ENCODE peak calls at places on chromosomes 11 and 22, in four cellular contexts. Z is nephron progenitor cell, A is activated T-cell treated with anti-CD3 and anti-CD28 coated beads for 1 hour, U is GM18507. L is an unnamed sample.

GRCh38 chr11:111960916-111961315 is 23.8 kb downstream of the DIXDC1 start:
- DNase-seq in Z (no peak), A (no peak), U (no peak), L (no peak)

GRCh38 chr11:35968386-35969088 is 24.7 kb downstream of the LDLRAD3 start:
- DNase-seq in U (no peak), A (no peak), Z (no peak), L (no peak)

GRCh38 chr11:48062649-48063048 is 82.3 kb downstream of the PTPRJ start:
- DNase-seq in U (no peak), A (no peak), Z (no peak), L (no peak)

GRCh38 chr11:96307748-96308133 is 35.3 kb downstream of the MAML2 start:
- DNase-seq in A (no peak), Z (no peak), U (no peak), L (peak)

GRCh38 chr11:17076517-17077239 is 789 bp downstream of the RPS13 start:
- DNase-seq in Z (no peak), A (no peak), U (no peak), L (no peak)

GRCh38 chr22:38218661-38219331 is 17.0 kb downstream of the MAFF start:
- DNase-seq in A (no peak), Z (peak), U (no peak), L (peak)

GRCh38 chr11:7927635-7928034 is 3.4 kb downstream of the OR10A6 start:
- DNase-seq in U (no peak), Z (no peak), A (no peak), L (no peak)

GRCh38 chr11:117796456-117797428 is at the start of gene DSCAML1:
- DNase-seq in Z (peak), A (no peak), U (peak), L (no peak)

GRCh38 chr22:44703269-44703870 is 1.4 kb downstream of the PRR5 start:
- DNase-seq in Z (no peak), U (no peak), A (no peak), L (no peak)

GRCh38 chr11:105109855-105110750 is 29.5 kb downstream of the CARD18 start:
- DNase-seq in U (no peak), Z (no peak), A (no peak), L (no peak)

GRCh38 chr11:112612283-112612849 is 348.9 kb upstream of the NCAM1 start:
- DNase-seq in U (no peak), A (no peak), Z (peak), L (no peak)

GRCh38 chr11:72826942-72827480 is 12.8 kb downstream of the ATG16L2 start:
- DNase-seq in A (no peak), U (no peak), Z (no peak), L (no peak)

GRCh38 chr22:49934891-49935557 is 16.6 kb downstream of the CRELD2 start:
- DNase-seq in Z (peak), U (peak), A (peak), L (no peak)

GRCh38 chr22:39254789-39255298 is 10.1 kb upstream of the PDGFB start:
- DNase-seq in A (no peak), Z (no peak), U (peak), L (no peak)

GRCh38 chr11:10478066-10478465 is 23.0 kb downstream of the AMPD3 start:
- DNase-seq in U (no peak), Z (no peak), A (no peak), L (no peak)

GRCh38 chr11:47983464-47984397 is 3.4 kb downstream of the PTPRJ start:
- DNase-seq in Z (no peak), A (no peak), U (no peak), L (no peak)

GRCh38 chr22:38017272-38017920 is 33.0 kb upstream of the SOX10 start:
- DNase-seq in A (no peak), U (no peak), Z (no peak), L (no peak)

GRCh38 chr11:44120169-44120568 is 24.7 kb downstream of the EXT2 start:
- DNase-seq in A (no peak), U (no peak), Z (no peak), L (no peak)

GRCh38 chr11:67381244-67381972 is 8.0 kb upstream of the CLCF1 start:
- DNase-seq in Z (no peak), U (no peak), A (no peak), L (no peak)

GRCh38 chr11:8383227-8383626 is 119.5 kb upstream of the LMO1 start:
- DNase-seq in Z (no peak), U (no peak), A (no peak), L (no peak)

GRCh38 chr11:122202951-122203456 is 87.0 kb upstream of the BLID start:
- DNase-seq in Z (peak), U (peak), A (no peak), L (no peak)

GRCh38 chr11:57321996-57322880 is 2.5 kb downstream of the TNKS1BP1 start:
- DNase-seq in Z (peak), A (no peak), U (no peak), L (peak)

GRCh38 chr11:44403587-44404322 is 93.8 kb upstream of the ALX4 start:
- DNase-seq in Z (no peak), A (no peak), U (no peak), L (no peak)

GRCh38 chr11:82818399-82819043 is 81.7 kb downstream of the PRCP start:
- DNase-seq in Z (no peak), U (no peak), A (no peak), L (no peak)

GRCh38 chr11:72781313-72782080 is 12.3 kb downstream of the STARD10 start:
- DNase-seq in Z (peak), U (peak), A (peak), L (no peak)

GRCh38 chr11:12876988-12877387 is 132.1 kb upstream of the RASSF10 start:
- DNase-seq in U (no peak), Z (no peak), A (no peak), L (no peak)

GRCh38 chr11:124670732-124671131 is 2.8 kb downstream of the SIAE start:
- DNase-seq in Z (no peak), A (no peak), U (no peak), L (no peak)

GRCh38 chr11:75558939-75559843 is 2.9 kb upstream of the SERPINH1 start:
- DNase-seq in Z (no peak), A (no peak), U (no peak), L (peak)

L was measured in astrocyte of the cerebellum.